ENCODE peak calls at places on chromosomes 3 and 15, in ten cellular contexts. T is adrenal gland; O is fibroblast of lung; A is astrocyte of the spinal cord; J is endodermal cell; U is heart right ventricle; Z is CD8-positive, alpha-beta T cell; Q is transverse colon; F is breast epithelium; W is CD4-positive, alpha-beta T cell. V is an unnamed sample.

GRCh38 chr3:7630925-7631324 is 770.0 kb downstream of the GRM7 start:
- DNase-seq in F (no peak), J (no peak), U (peak), T (peak), Q (peak), Z (no peak), W (no peak), O (peak), A (peak), V (no peak)

GRCh38 chr3:64355473-64355872 is 130.2 kb upstream of the PRICKLE2 start:
- DNase-seq in F (no peak), A (peak), T (peak), J (no peak), W (no peak), U (peak), O (peak), Q (no peak), Z (no peak), V (no peak)

GRCh38 chr3:25663324-25664065 is 1.2 kb downstream of the TOP2B start:
- DNase-seq in T (no peak), Z (peak), J (peak), F (no peak), U (no peak), A (peak), O (peak), Q (peak), W (no peak), V (peak)

GRCh38 chr3:66931699-66932098 is 66.4 kb upstream of the KBTBD8 start:
- DNase-seq in W (no peak), A (no peak), O (no peak), Z (no peak), F (no peak), U (no peak), J (no peak), T (no peak), Q (no peak), V (no peak)

GRCh38 chr3:195186041-195186709 is 84.8 kb downstream of the XXYLT1 start:
- DNase-seq in Q (no peak), O (no peak), T (peak), W (no peak), A (no peak), Z (no peak), U (no peak), F (no peak), J (peak), V (no peak)

GRCh38 chr15:100200287-100200772 is 141.4 kb downstream of the ADAMTS17 start:
- DNase-seq in F (no peak), Z (no peak), T (peak), U (no peak), W (no peak), A (no peak), O (no peak), J (no peak), Q (no peak), V (no peak)

GRCh38 chr15:69701198-69701597 is 248.6 kb downstream of the RPLP1 start:
- DNase-seq in U (no peak), F (no peak), Q (no peak), A (no peak), W (no peak), Z (no peak), J (no peak), T (no peak), O (no peak), V (no peak)

GRCh38 chr3:37202035-37202434 is 27.7 kb upstream of the LRRFIP2 start:
- DNase-seq in Q (no peak), J (no peak), A (no peak), F (no peak), O (peak), W (no peak), U (no peak), Z (no peak), T (no peak), V (no peak)

GRCh38 chr3:127671523-127672428 is 976 bp upstream of the ABTB1 start:
- DNase-seq in J (peak), W (peak), Z (peak), F (peak), U (no peak), Q (no peak), O (peak), A (no peak), T (peak), V (no peak)

GRCh38 chr3:130658666-130659065 is 88.0 kb downstream of the PIK3R4 start:
- DNase-seq in T (no peak), J (no peak), Z (no peak), A (peak), F (no peak), Q (no peak), O (peak), U (peak), W (no peak), V (no peak)

GRCh38 chr3:169323580-169324453 is 339.7 kb downstream of the MECOM start:
- DNase-seq in O (peak), Q (no peak), A (peak), U (peak), T (no peak), Z (no peak), F (no peak), W (no peak), J (no peak), V (no peak)

GRCh38 chr15:74959643-74959939 is 3.0 kb upstream of the RPP25 start:
- DNase-seq in Z (no peak), Q (no peak), A (no peak), W (no peak), U (no peak), F (no peak), T (no peak), J (no peak), O (no peak), V (no peak)

GRCh38 chr3:57331078-57331477 is 38.6 kb upstream of the ASB14 start:
- DNase-seq in T (no peak), A (no peak), F (no peak), U (no peak), Z (no peak), W (no peak), Q (no peak), J (no peak), O (no peak), V (no peak)

GRCh38 chr3:37543692-37544091 is 318.0 kb upstream of the CTDSPL start:
- DNase-seq in A (no peak), F (no peak), W (no peak), Z (no peak), T (peak), Q (no peak), O (no peak), J (no peak), U (no peak), V (no peak)

GRCh38 chr15:71043373-71043772 is 71.9 kb upstream of the THSD4 start:
- DNase-seq in T (no peak), Q (no peak), F (no peak), Z (no peak), J (no peak), U (no peak), O (peak), A (no peak), W (no peak), V (no peak)

GRCh38 chr3:133980035-133980434 is 49.7 kb downstream of the SLCO2A1 start:
- DNase-seq in J (no peak), F (no peak), Z (no peak), O (no peak), Q (no peak), T (no peak), U (no peak), A (no peak), W (no peak), V (no peak)

GRCh38 chr3:15629860-15630597 is 28.5 kb downstream of the BTD start:
- DNase-seq in F (no peak), W (no peak), Q (peak), T (peak), Z (peak), U (peak), A (peak), O (peak), J (peak), V (peak)

GRCh38 chr3:15633159-15633558 is 31.6 kb downstream of the BTD start:
- DNase-seq in W (no peak), O (no peak), T (no peak), J (no peak), A (no peak), Z (no peak), F (no peak), U (no peak), Q (no peak), V (no peak)

GRCh38 chr3:15630646-15631350 is 29.3 kb downstream of the BTD start:
- DNase-seq in Z (no peak), O (peak), A (peak), U (no peak), F (no peak), W (no peak), T (no peak), Q (no peak), J (no peak), V (no peak)

GRCh38 chr3:15632212-15632580 is 30.7 kb downstream of the BTD start:
- DNase-seq in O (no peak), J (no peak), A (no peak), W (no peak), U (no peak), F (no peak), T (no peak), Q (no peak), Z (no peak), V (no peak)

DNA sequence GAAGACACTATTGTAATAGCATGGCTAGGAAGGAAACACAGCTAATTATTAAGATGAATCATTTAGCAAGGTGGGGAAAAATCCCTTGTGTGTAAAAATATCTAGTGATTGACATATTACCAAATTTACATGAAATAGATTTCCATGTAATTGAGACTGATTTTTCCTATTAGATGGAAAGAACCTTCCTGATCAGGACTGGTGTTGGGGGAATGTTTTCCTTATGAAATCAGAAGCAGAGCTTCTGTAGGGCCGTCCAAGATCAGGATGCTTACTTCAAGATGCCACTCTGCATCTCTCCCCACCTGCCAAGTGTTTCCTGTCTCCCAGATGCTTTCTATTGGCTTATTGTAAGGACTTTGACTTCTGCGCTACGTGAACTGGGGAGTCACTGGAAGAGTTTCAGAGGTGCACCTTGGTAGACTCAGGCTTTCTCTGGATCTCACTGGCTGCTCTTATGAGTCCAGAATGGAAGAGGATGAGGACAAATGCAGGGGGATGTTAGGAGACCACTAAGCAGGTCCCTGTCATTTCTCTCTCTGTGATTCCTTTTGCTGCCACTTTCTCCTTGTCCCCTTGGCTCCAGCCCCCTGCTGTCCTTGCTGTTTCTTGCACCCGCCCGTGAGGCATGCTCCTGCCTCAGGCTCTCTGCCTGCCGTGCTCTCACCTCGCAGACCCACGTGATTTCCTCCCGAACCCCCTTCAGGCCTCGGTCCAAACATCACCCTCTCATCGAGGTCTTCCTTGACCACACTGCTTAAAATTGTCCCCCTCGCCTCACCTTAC is 30.1 kb downstream of the BTD start:
- DNase-seq in W (no peak), Z (no peak), T (no peak), A (no peak), J (no peak), O (no peak), Q (no peak), U (no peak), F (no peak), V (no peak)
- TF ChIP-seq CTCF in W (no peak), Z (no peak), T (no peak), A (no peak), J (peak), O (no peak), Q (no peak), U (no peak), F (no peak), V (no peak)

GRCh38 chr15:37289109-37289765 is 188.9 kb upstream of the MEIS2 start:
- DNase-seq in O (no peak), Z (no peak), Q (no peak), J (peak), A (no peak), F (no peak), T (no peak), W (no peak), U (no peak), V (peak)
- TF ChIP-seq CTCF in O (peak), Z (no peak), Q (no peak), J (peak), A (peak), F (no peak), T (no peak), W (no peak), U (peak), V (peak)

GRCh38 chr3:106332884-106333283 is 464.1 kb upstream of the CBLB start:
- DNase-seq in O (peak), F (no peak), W (no peak), T (no peak), Q (no peak), J (peak), Z (no peak), A (peak), U (no peak), V (no peak)
- TF ChIP-seq CTCF in O (no peak), F (no peak), W (no peak), T (no peak), Q (no peak), J (peak), Z (no peak), A (no peak), U (no peak), V (no peak)

DNA sequence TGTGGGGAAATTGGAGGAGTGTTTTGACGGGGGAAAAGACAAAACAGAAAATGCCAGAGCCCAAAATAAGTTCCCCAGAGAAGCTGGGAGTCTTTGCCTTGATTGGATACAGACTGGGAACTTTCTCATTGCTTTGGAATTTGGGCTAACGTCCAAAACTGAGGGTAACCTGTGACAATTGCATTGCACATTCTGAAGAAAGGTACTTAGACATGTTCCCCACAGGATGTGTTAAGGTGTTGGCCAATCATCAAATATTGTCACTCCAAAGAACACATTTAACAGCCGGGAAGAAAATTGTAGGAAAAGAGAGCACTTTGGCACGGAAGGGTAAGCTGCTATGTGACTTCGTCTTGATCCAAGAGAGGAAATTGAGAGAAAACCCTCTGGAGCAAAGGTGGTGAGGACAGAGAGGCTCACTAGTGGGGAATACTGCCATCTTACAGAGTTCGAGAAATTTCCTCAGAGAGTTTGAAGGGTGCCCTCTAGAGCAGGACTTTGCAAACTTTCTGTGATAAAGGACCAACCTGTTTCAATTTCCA is 619.5 kb upstream of the TBL1XR1 start:
- DNase-seq in U (peak), Z (no peak), T (no peak), Q (no peak), F (no peak), W (no peak), O (peak), J (no peak), A (peak), V (peak)
- TF ChIP-seq CTCF in U (peak), Z (no peak), T (no peak), Q (no peak), F (no peak), W (no peak), O (no peak), J (peak), A (peak), V (peak)

DNA sequence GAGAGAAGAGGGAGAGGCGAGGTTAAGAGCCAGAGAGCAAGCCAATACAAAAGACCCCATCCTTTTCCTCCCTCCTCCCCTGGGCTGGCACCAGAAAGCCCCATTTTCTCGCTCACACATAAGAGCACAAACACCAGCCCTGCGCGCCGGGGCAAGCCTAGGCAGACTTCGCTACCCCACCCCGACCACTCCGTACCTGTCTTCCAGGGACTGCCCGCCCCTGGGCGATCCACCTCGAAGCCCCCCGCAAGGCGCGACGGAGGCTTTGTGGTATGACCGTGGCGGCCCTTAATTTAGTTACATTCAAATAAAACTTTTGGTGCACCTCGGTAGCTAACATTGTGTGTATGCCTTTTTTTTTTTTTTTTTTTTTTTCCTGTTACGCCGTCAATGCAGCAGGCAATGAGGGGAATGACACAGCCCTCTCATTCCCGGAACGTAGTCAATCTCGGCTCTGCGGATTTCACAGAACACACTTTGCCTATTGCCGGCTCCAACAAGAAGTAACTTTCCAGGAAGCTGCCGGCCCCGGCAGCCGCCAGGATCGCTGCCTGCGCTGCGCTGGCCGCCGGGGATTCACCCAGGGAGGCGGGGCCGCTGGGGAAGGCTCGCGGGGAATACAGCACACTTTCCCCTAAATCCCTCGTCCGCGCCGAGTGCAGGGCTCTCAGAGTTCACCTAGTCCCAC is 7.7 kb downstream of the BCL6 start:
- DNase-seq in U (peak), A (peak), Z (peak), J (peak), O (peak), T (peak), Q (peak), F (peak), W (no peak), V (no peak)
- TF ChIP-seq CTCF in U (peak), A (no peak), Z (no peak), J (peak), O (no peak), T (no peak), Q (peak), F (no peak), W (no peak), V (no peak)

DNA sequence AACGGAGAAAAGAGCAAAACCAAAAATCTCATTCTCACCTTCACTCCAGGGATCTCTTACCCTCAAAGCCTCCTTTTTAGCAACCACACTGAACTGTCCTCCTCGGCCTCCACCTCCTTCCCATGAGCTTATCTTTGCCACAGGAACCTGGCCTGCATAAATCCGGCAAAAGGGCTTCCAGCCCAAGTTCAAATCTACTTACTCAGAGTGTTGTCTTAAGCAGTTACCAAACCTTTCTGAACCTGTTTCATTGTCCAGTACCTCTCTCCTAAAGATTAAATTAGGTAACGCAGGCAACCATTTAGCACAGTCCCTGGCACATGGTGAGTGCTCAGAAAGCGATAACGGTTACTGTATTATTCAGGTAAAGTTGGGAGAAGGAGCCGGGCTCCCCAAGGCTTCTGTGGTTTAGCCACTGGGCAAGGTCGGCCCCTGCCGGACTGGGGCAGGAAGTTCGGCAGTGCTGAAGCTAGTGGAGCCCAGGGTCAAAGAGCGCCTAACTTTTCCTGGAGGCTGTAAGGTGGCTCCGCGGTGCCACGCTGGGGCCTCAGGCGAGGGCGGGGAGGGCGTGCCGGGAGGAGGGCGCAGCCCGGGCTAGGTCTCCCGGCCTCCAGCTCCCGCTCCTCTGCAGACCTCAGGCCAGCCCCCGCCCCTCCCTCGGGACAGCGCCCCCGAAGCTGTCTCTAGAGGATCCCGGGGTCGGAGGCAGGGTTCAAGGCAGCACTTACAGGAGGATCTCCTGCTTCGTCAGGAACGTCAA is 620 bp downstream of the CIB1 start:
- DNase-seq in O (peak), Q (peak), U (peak), Z (peak), W (peak), A (peak), J (peak), F (peak), T (peak), V (no peak)
- TF ChIP-seq CTCF in O (peak), Q (peak), U (peak), Z (no peak), W (peak), A (peak), J (peak), F (peak), T (peak), V (peak)

V was measured in HCT116.